ENCODE peak calls at places on chromosomes 13 and 19, in four cellular contexts. One of them, this sample, is unnamed.

GRCh38 chr19:49591731-49592485 is 926 bp downstream of the PRR12 start:
- DNase-seq in GM12878: no peak
- DNase-seq in H1: peak
- DNase-seq in HepG2: no peak
- DNase-seq in this sample: peak

GRCh38 chr13:102707465-102707864 is 12.6 kb upstream of the METTL21C start:
- DNase-seq in GM12878: no peak
- DNase-seq in H1: no peak
- DNase-seq in HepG2: no peak
- DNase-seq in this sample: no peak

GRCh38 chr13:26961890-26962615 is 201.5 kb upstream of the GPR12 start:
- DNase-seq in GM12878: no peak
- DNase-seq in H1: no peak
- DNase-seq in HepG2: peak
- DNase-seq in this sample: no peak

GRCh38 chr13:32734511-32734910 is 148.3 kb downstream of the PDS5B start:
- DNase-seq in GM12878: no peak
- DNase-seq in H1: no peak
- DNase-seq in HepG2: no peak
- DNase-seq in this sample: peak

GRCh38 chr19:47157455-47158321 is 27.1 kb downstream of the SAE1 start:
- DNase-seq in GM12878: no peak
- DNase-seq in H1: peak
- DNase-seq in HepG2: no peak
- DNase-seq in this sample: no peak

GRCh38 chr19:53172892-53173291 is 14.0 kb upstream of the ZNF347 start:
- DNase-seq in GM12878: no peak
- DNase-seq in H1: no peak
- DNase-seq in HepG2: peak
- DNase-seq in this sample: no peak

GRCh38 chr13:82962422-82962821 is 919.9 kb downstream of the SLITRK1 start:
- DNase-seq in GM12878: no peak
- DNase-seq in H1: no peak
- DNase-seq in HepG2: no peak
- DNase-seq in this sample: peak

GRCh38 chr13:38755792-38756191 is 68.9 kb downstream of the FREM2 start:
- DNase-seq in GM12878: no peak
- DNase-seq in H1: no peak
- DNase-seq in HepG2: no peak
- DNase-seq in this sample: no peak

GRCh38 chr19:16355293-16356043 is 30.8 kb downstream of the KLF2 start:
- DNase-seq in GM12878: no peak
- DNase-seq in H1: no peak
- DNase-seq in HepG2: no peak
- DNase-seq in this sample: peak

GRCh38 chr19:8618751-8619150 is 8.2 kb upstream of the ADAMTS10 start:
- DNase-seq in GM12878: no peak
- DNase-seq in H1: no peak
- DNase-seq in HepG2: peak
- DNase-seq in this sample: no peak

GRCh38 chr19:31164666-31165265 is 184.5 kb downstream of the TSHZ3 start:
- DNase-seq in GM12878: no peak
- DNase-seq in H1: no peak
- DNase-seq in HepG2: no peak
- DNase-seq in this sample: no peak

GRCh38 chr19:46697142-46697960 is 19.6 kb downstream of the PRKD2 start:
- DNase-seq in GM12878: no peak
- DNase-seq in H1: peak
- DNase-seq in HepG2: no peak
- DNase-seq in this sample: peak

GRCh38 chr13:74620711-74621110 is 486.5 kb upstream of the KLF12 start:
- DNase-seq in GM12878: no peak
- DNase-seq in H1: no peak
- DNase-seq in HepG2: no peak
- DNase-seq in this sample: no peak

GRCh38 chr19:55486971-55487883 is 1.0 kb upstream of the SSC5D start:
- DNase-seq in GM12878: no peak
- DNase-seq in H1: peak
- DNase-seq in HepG2: peak
- DNase-seq in this sample: peak

GRCh38 chr13:74040200-74040599 is 94.0 kb downstream of the KLF12 start:
- DNase-seq in GM12878: no peak
- DNase-seq in H1: peak
- DNase-seq in HepG2: peak
- DNase-seq in this sample: peak

GRCh38 chr19:35055715-35056179 is 14.2 kb downstream of the HPN start:
- DNase-seq in GM12878: no peak
- DNase-seq in H1: peak
- DNase-seq in HepG2: no peak
- DNase-seq in this sample: no peak

GRCh38 chr13:96994030-96994848 is at the start of gene OXGR1:
- DNase-seq in GM12878: no peak
- DNase-seq in H1: peak
- DNase-seq in HepG2: no peak
- DNase-seq in this sample: peak

GRCh38 chr13:77274126-77274525 is 52.8 kb downstream of the MYCBP2 start:
- DNase-seq in GM12878: no peak
- DNase-seq in H1: no peak
- DNase-seq in HepG2: no peak
- DNase-seq in this sample: no peak
- TF ChIP-seq CBX5 in GM12878: no peak
- TF ChIP-seq CBX5 in H1: no peak
- TF ChIP-seq CBX5 in HepG2: no peak
- TF ChIP-seq CBX5 in this sample: no peak

DNA sequence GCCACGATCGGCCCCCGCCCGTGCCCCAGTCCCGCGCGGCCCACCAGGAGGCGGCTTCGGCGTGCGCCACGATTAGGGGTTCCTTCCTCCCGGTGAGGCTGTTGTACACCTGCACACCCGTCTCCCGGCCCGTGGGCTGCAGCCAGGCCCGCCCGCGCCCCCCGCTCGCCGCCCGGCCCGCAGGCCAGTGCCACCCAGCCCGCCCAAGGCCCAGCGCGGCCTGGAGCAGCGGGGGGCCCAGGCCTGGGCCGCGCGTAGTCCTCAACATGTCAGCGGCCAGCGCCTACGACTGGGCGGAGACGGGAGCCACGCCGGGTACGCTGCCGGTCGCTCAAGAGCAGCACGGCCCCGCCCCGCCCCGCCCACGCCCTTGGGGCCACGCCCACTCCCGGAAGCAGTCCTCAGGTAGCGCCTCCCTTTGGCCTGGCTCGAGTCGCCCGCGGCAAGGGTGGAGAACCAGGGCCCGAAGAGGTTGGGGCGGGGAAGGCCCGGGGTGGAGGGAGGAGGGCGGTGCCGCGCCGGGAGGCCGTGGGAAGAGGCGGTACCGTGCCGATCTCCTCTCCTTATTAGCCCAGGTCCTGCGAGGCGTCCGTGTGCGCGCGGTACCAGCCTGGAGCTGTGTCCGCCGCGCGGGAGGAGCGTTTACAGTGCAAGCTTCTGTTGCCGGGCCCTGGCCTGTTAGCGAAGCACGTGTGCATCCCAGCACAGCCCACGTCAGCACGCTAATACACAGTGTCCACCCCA is at the start of gene CARS2:
- DNase-seq in GM12878: peak
- DNase-seq in H1: peak
- DNase-seq in HepG2: peak
- DNase-seq in this sample: peak
- TF ChIP-seq CHD2 in GM12878: no peak
- TF ChIP-seq CHD2 in H1: no peak
- TF ChIP-seq CHD2 in HepG2: peak
- TF ChIP-seq CHD2 in this sample: no peak

DNA sequence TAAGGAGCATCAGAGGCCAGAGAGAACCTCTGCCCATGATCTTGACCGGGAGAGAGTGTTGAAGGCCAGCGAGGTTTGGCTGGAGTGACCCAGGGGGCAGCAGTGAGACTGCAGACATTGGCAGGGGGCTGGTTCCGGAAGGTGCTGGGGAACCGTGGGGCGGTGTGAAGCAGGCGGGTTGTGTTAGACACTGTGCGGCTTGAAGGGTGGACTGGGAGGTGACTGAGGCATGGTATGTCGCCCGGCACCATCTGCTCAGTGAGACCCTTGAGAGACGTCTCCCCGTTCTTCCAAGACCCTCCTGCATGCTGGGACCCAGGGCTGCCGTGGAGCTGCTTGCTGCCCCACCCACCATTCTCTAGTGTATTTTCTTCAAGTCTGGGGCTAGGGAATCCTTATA is 24.6 kb downstream of the CARM1 start:
- DNase-seq in GM12878: no peak
- DNase-seq in H1: no peak
- DNase-seq in HepG2: no peak
- DNase-seq in this sample: no peak
- TF ChIP-seq CBX5 in GM12878: no peak
- TF ChIP-seq CBX5 in H1: no peak
- TF ChIP-seq CBX5 in HepG2: no peak
- TF ChIP-seq CBX5 in this sample: no peak

DNA sequence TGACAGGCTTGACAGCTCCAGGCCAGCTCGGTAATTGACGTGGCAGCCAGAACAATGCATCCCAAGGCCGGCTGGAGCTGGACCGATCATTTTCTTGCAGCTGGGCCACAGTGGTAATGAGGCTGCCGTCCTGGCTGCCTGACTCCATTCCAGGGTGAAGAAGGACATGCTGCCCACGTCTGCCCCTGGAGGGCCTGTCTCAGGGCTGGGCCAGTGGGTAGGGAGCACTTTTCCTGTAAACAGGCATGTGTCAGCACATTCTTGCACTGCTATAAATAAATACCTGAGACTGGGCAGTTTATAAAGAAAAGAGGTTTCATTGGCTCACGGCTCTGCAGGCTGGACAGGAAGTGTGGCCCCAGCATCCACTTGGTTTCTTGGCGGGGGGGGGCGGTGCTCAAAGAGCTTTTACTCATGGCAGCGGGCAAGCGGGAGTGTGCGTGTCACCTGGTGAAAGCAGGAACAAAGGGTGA is 38.1 kb upstream of the KCTD15 start:
- DNase-seq in GM12878: no peak
- DNase-seq in H1: no peak
- DNase-seq in HepG2: no peak
- DNase-seq in this sample: no peak
- TF ChIP-seq CHD2 in GM12878: no peak
- TF ChIP-seq CHD2 in H1: no peak
- TF ChIP-seq CHD2 in HepG2: no peak
- TF ChIP-seq CHD2 in this sample: no peak

GRCh38 chr19:10929402-10929794 is 787 bp downstream of the TIMM29 start:
- DNase-seq in GM12878: no peak
- DNase-seq in H1: no peak
- DNase-seq in HepG2: no peak
- DNase-seq in this sample: peak
- TF ChIP-seq CBX5 in GM12878: no peak
- TF ChIP-seq CBX5 in H1: no peak
- TF ChIP-seq CBX5 in HepG2: no peak
- TF ChIP-seq CBX5 in this sample: no peak

DNA sequence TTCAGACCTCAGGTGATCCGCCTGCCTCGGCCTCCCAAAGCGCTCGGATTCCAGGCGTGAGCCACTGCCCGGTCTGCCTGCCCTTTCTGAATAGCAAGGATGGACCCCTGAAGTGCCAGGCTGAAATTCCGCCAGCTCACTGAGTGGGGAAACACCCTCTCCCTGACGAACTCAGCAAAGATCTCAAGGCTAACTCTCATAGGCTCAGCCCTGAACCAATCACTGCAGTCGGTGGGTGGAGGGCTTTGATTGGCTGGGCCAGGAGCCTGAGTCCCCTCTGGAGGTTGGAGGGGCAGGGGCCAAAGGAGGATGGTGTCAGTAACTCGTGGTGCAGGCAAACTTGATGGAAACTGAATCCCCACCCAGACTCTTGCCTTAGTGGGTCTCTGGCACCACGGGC is 11.2 kb upstream of the COMP start:
- DNase-seq in GM12878: no peak
- DNase-seq in H1: peak
- DNase-seq in HepG2: peak
- DNase-seq in this sample: peak
- TF ChIP-seq CHD2 in GM12878: no peak
- TF ChIP-seq CHD2 in H1: peak
- TF ChIP-seq CHD2 in HepG2: no peak
- TF ChIP-seq CHD2 in this sample: no peak

GRCh38 chr19:58307736-58308135 is 2.6 kb downstream of the ERVK3-1 start:
- DNase-seq in GM12878: no peak
- DNase-seq in H1: no peak
- DNase-seq in HepG2: no peak
- DNase-seq in this sample: no peak
- TF ChIP-seq CBX5 in GM12878: no peak
- TF ChIP-seq CBX5 in H1: no peak
- TF ChIP-seq CBX5 in HepG2: no peak
- TF ChIP-seq CBX5 in this sample: no peak

This sample was measured in K562.